ENCODE peak calls at places on chromosomes 13 and 19, in nine cellular contexts. H is stomach; O is upper lobe of left lung; J is lung; U is endodermal cell; C is CD8-positive, alpha-beta memory T cell; V is heart left ventricle; L is hepatocyte; E is ascending aorta. D is an unnamed sample. For H3K4me1, the result is how much of the 10 kb centered on the place peaks cover.

GRCh38 chr19:31515931-31516330 is 166.7 kb upstream of the TSHZ3 start:
- DNase-seq in H (no peak), O (no peak), J (no peak), U (no peak), C (no peak), V (no peak), L (no peak), E (no peak), D (peak)

GRCh38 chr19:40191836-40192646 is 815 bp downstream of the MAP3K10 start:
- DNase-seq in H (no peak), O (peak), J (no peak), U (peak), C (no peak), V (peak), L (peak), E (no peak), D (no peak)

GRCh38 chr19:46841458-46842083 is 9.1 kb downstream of the AP2S1 start:
- DNase-seq in H (peak), O (no peak), J (no peak), U (peak), C (no peak), V (peak), L (no peak), E (no peak), D (peak)

GRCh38 chr13:99617474-99618255 is 116.4 kb downstream of the TM9SF2 start:
- DNase-seq in H (no peak), O (no peak), J (no peak), U (peak), C (no peak), V (peak), L (peak), E (no peak), D (no peak)

GRCh38 chr13:101730420-101731000 is 278.0 kb downstream of the ITGBL1 start:
- DNase-seq in H (no peak), O (no peak), J (no peak), U (no peak), C (no peak), V (no peak), L (no peak), E (no peak), D (no peak)

GRCh38 chr13:105336706-105337582 is 1198.5 kb downstream of the EFNB2 start:
- DNase-seq in H (no peak), O (peak), J (no peak), U (no peak), C (no peak), V (no peak), L (no peak), E (no peak), D (no peak)

GRCh38 chr13:31334547-31334946 is 134.8 kb downstream of the B3GLCT start:
- DNase-seq in H (no peak), O (no peak), J (no peak), U (no peak), C (no peak), V (no peak), L (no peak), E (no peak), D (no peak)

GRCh38 chr19:49422407-49423277 is 599 bp downstream of the PTH2 start:
- DNase-seq in H (no peak), O (no peak), J (no peak), U (peak), C (peak), V (no peak), L (peak), E (no peak), D (no peak)

GRCh38 chr13:23866420-23867026 is 22.7 kb downstream of the MIPEP start:
- DNase-seq in H (no peak), O (no peak), J (no peak), U (no peak), C (no peak), V (no peak), L (no peak), E (no peak), D (no peak)

GRCh38 chr13:106561551-106562170 is 6.3 kb downstream of the ARGLU1 start:
- DNase-seq in H (no peak), O (no peak), J (no peak), U (no peak), C (no peak), V (peak), L (peak), E (no peak), D (no peak)

GRCh38 chr13:114067886-114068722 is 64.3 kb downstream of the RASA3 start:
- DNase-seq in H (no peak), O (peak), J (no peak), U (no peak), C (no peak), V (no peak), L (no peak), E (no peak), D (no peak)

GRCh38 chr13:103788061-103788652 is 721.9 kb upstream of the SLC10A2 start:
- DNase-seq in H (no peak), O (no peak), J (no peak), U (peak), C (no peak), V (peak), L (peak), E (no peak), D (no peak)

GRCh38 chr19:29662604-29663404 is 2.5 kb upstream of the PLEKHF1 start:
- DNase-seq in H (peak), O (peak), J (no peak), U (no peak), C (no peak), V (peak), L (peak), E (peak), D (no peak)

GRCh38 chr19:49126575-49126974 is 7.2 kb downstream of the PPFIA3 start:
- DNase-seq in H (no peak), O (no peak), J (no peak), U (no peak), C (no peak), V (no peak), L (no peak), E (no peak), D (no peak)

GRCh38 chr13:59865398-59865797 is 298.3 kb downstream of the DIAPH3 start:
- DNase-seq in H (no peak), O (no peak), J (no peak), U (no peak), C (no peak), V (no peak), L (no peak), E (no peak), D (no peak)

GRCh38 chr13:104327217-104327616 is 1261.0 kb upstream of the SLC10A2 start:
- DNase-seq in H (no peak), O (no peak), J (no peak), U (no peak), C (no peak), V (no peak), L (no peak), E (no peak), D (no peak)

GRCh38 chr13:26941345-26942174 is 181.0 kb upstream of the GPR12 start:
- DNase-seq in H (no peak), O (no peak), J (no peak), U (peak), C (no peak), V (no peak), L (peak), E (no peak), D (no peak)

GRCh38 chr13:51797664-51798488 is 6.1 kb downstream of the DHRS12 start:
- DNase-seq in H (peak), O (peak), J (peak), U (peak), C (peak), V (no peak), L (peak), E (no peak), D (no peak)

GRCh38 chr19:12666305-12667048 is at the start of the genes MAN2B1 and WDR83:
- DNase-seq in H (peak), O (peak), J (peak), U (peak), C (peak), V (peak), L (peak), E (peak), D (no peak)
- H3K27ac ChIP-seq in H (peak), O (peak), J (peak), U (no peak), C (peak), V (peak), L (peak), E (peak), D (no peak)

GRCh38 chr13:40640845-40641458 is 25.5 kb downstream of the FOXO1 start:
- DNase-seq in H (no peak), O (no peak), J (no peak), U (no peak), C (no peak), V (no peak), L (no peak), E (no peak), D (no peak)
- H3K4me1 ChIP-seq in H (half or more), O (half or more), J (under half), U (under half), C (half or more), V (half or more), L (under half), E (under half), D (under half)

GRCh38 chr19:38942471-38943181 is 11.9 kb downstream of the MRPS12 start:
- DNase-seq in H (no peak), O (no peak), J (no peak), U (no peak), C (no peak), V (no peak), L (no peak), E (no peak), D (no peak)

GRCh38 chr19:38949580-38950367 is 19.0 kb downstream of the MRPS12 start:
- DNase-seq in H (peak), O (peak), J (peak), U (peak), C (peak), V (peak), L (peak), E (peak), D (peak)

GRCh38 chr19:38944981-38945506 is 14.3 kb downstream of the MRPS12 start:
- DNase-seq in H (no peak), O (no peak), J (no peak), U (peak), C (no peak), V (no peak), L (no peak), E (no peak), D (no peak)

GRCh38 chr19:38945562-38946228 is 15.0 kb downstream of the MRPS12 start:
- DNase-seq in H (no peak), O (no peak), J (no peak), U (peak), C (no peak), V (no peak), L (no peak), E (no peak), D (no peak)

DNA sequence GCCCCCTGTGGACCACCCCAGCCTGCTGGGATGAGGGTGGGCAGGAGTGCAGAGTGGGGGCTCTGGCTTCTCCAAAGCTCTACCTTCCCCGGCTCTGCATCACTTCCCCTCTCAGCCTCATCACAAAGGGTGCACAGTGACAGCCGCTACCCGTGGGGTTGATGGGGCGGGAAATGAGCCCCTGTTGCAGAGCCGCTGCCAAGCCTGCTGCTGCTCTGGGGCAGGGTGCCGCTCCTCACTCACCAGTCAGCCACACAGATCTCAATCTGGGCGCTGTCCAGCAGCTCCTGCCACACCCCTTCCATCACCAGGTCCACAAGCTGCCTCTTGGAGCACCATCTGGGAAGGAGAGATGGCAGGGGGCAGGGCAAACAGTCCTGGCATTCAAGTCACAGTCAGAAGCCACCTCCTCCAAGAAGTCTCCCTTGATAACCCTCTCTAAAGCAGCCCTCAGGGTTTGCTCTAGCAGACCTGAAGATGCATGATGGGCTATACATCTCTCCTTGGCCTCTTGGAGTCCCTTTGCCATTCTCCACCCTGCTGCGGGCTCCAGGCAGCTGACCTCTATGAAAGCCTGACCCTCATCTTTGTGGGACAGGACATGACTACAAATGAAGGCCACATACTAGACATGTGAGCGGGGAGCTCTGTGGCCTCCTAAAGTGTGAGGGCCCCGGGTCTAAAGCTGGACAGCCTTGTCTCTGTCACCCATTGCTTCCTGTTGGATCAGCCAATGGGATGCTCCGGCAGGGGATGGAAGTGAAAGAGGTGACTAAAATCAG is 15.7 kb downstream of the MRPS12 start:
- DNase-seq in H (no peak), O (no peak), J (no peak), U (no peak), C (no peak), V (no peak), L (no peak), E (no peak), D (no peak)
- H3K27ac ChIP-seq in H (no peak), O (no peak), J (no peak), U (no peak), C (no peak), V (no peak), L (no peak), E (no peak), D (no peak)

GRCh38 chr13:109162248-109163051 is 533.0 kb downstream of the MYO16 start:
- DNase-seq in H (no peak), O (peak), J (no peak), U (no peak), C (no peak), V (no peak), L (no peak), E (no peak), D (no peak)

GRCh38 chr13:109160357-109160756 is 530.9 kb downstream of the MYO16 start:
- DNase-seq in H (no peak), O (no peak), J (no peak), U (no peak), C (no peak), V (no peak), L (no peak), E (no peak), D (no peak)

GRCh38 chr13:109163052-109163413 is 533.6 kb downstream of the MYO16 start:
- DNase-seq in H (no peak), O (no peak), J (no peak), U (peak), C (no peak), V (no peak), L (no peak), E (no peak), D (no peak)

GRCh38 chr13:109159650-109160309 is 530.4 kb downstream of the MYO16 start:
- DNase-seq in H (no peak), O (no peak), J (no peak), U (peak), C (no peak), V (no peak), L (no peak), E (no peak), D (no peak)

DNA sequence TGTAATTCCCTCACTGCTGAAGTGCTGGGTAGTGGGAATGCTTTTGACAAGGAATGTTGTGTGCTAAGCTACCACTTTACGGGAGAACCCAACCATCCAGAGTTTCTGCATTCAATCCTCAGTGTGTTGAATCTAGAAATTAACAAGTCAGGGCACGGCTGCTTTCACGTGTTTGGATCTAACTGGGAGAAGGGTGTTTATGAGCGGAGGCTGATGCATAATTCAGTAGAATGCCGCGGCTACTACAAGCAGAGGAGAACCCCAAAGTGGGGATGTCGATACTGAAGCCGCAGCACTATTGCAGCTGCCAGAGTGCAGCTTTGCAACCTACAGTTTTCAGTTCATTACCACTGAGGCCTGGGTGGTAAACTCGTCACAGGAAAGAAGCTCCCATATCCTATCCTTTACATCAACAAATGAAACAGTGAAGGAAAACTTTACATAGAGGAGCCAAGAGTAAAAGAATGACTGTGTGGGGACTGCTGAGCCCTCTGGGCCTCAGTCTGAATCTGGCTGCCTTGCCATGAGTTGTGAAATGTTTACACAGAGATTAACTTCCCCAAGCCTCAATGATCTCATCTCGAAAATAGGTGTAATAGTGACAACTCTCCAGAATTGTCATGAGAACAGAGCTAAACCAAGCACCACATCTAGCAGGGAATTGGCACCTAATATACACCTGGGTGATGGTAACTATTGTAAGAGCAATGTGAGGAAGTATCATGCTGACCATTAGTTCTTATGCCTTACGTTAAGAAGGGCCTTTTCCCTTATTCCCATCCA is 531.7 kb downstream of the MYO16 start:
- DNase-seq in H (no peak), O (no peak), J (no peak), U (no peak), C (no peak), V (no peak), L (no peak), E (no peak), D (no peak)
- H3K4me1 ChIP-seq in H (under half), O (under half), J (under half), U (under half), C (under half), V (under half), L (under half), E (under half), D (half or more)

DNA sequence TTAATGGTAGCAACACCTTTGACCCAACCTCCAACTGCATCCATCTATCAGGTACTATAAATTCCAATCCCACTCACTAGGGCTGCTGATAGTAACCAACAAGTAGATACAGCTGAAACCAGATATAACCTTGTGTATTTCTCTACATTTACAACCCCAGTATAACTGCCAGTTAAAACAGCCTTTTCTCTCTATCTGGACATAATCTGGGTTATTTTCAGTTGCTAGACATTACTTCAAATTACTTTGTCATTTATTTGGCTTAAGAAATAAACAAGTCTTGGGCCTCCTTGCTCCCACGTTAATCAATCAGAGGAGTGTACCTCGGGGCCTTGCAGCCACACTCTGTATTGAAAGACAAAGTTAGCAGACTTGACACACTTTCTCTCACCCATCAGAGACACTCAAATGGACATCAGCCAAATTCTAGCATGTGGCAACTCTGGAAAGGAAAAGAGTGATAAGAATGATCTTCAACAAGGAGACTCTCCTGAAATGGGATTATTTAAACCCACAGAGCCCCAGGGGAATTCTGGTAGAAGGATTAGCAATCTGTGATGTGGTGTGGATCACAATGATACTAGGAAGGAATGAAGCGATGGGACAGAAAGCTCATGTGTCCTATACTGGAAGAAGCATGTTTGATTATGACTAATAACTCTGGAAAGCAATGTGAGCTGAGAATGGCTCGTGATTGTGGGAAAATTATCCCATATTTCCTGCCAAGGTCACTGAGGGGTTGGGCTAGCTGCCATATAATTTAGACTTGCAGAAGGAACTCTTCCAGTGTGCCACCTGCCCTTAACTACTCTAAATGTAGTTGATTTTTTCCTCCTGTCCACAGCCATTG is 157.5 kb downstream of the FLT1 start:
- DNase-seq in H (no peak), O (no peak), J (no peak), U (no peak), C (no peak), V (no peak), L (no peak), E (no peak), D (no peak)
- H3K27ac ChIP-seq in H (no peak), O (no peak), J (no peak), U (no peak), C (no peak), V (peak), L (no peak), E (no peak), D (no peak)